ENCODE peak calls at places on chromosomes 13 and 19, in nine cellular contexts. Z is right lobe of liver, B is endodermal cell, R is IMR-90, G is brain microvascular endothelial cell, O is fibroblast of lung, T is suprapubic skin, M is tibial artery, Q is caudate nucleus. I is an unnamed sample.

GRCh38 chr13:40777166-40777956 is 6.4 kb upstream of the MRPS31 start:
- DNase-seq in G (peak), B (peak), Q (no peak), Z (no peak), T (no peak), O (peak), M (no peak), R (peak), I (peak)

GRCh38 chr19:1116726-1117581 is 13.2 kb downstream of the GPX4 start:
- DNase-seq in Z (no peak), R (no peak), G (no peak), M (no peak), B (peak), T (no peak), O (no peak), Q (no peak), I (no peak)

GRCh38 chr13:29550589-29550988 is 44.9 kb downstream of the SLC7A1 start:
- DNase-seq in R (peak), T (no peak), B (no peak), M (no peak), Z (no peak), G (peak), Q (no peak), O (peak), I (no peak)

GRCh38 chr13:79745141-79745540 is 264.2 kb downstream of the NDFIP2 start:
- DNase-seq in M (no peak), Z (no peak), R (no peak), B (no peak), T (no peak), G (no peak), O (no peak), Q (no peak), I (no peak)

GRCh38 chr13:113305208-113305607 is 8.2 kb downstream of the LAMP1 start:
- DNase-seq in B (no peak), T (no peak), Z (no peak), O (peak), M (no peak), Q (no peak), G (peak), R (peak), I (peak)

GRCh38 chr19:18657590-18658365 is 20.9 kb downstream of the KLHL26 start:
- DNase-seq in T (no peak), Z (no peak), M (peak), Q (no peak), R (peak), O (peak), G (peak), B (peak), I (no peak)

GRCh38 chr13:113654591-113655357 is 3.2 kb downstream of the ATP4B start:
- DNase-seq in R (no peak), M (no peak), Z (peak), Q (no peak), G (no peak), O (no peak), T (peak), B (no peak), I (no peak)

GRCh38 chr19:21891086-21891485 is 55.1 kb upstream of the ZNF43 start:
- DNase-seq in Q (no peak), R (no peak), T (no peak), M (no peak), B (no peak), G (no peak), O (no peak), Z (no peak), I (no peak)

GRCh38 chr13:110607675-110608224 is 7.6 kb upstream of the NAXD start:
- DNase-seq in Z (no peak), O (no peak), T (no peak), G (no peak), R (no peak), B (no peak), M (no peak), Q (no peak), I (no peak)

GRCh38 chr19:12770922-12771321 is 4.4 kb downstream of the HOOK2 start:
- DNase-seq in M (no peak), Q (no peak), R (no peak), B (no peak), Z (no peak), O (no peak), G (no peak), T (no peak), I (no peak)

GRCh38 chr19:3580156-3580955 is 4.9 kb upstream of the GIPC3 start:
- DNase-seq in Z (no peak), M (peak), Q (no peak), T (no peak), G (peak), R (peak), B (no peak), O (peak), I (peak)

GRCh38 chr19:5170329-5170745 is 170.3 kb downstream of the PTPRS start:
- DNase-seq in O (no peak), Z (no peak), T (no peak), G (no peak), Q (no peak), M (no peak), R (no peak), B (peak), I (no peak)

GRCh38 chr13:27973291-27973690 is 4.2 kb upstream of the CDX2 start:
- DNase-seq in O (no peak), T (peak), M (no peak), Q (no peak), B (no peak), Z (no peak), R (no peak), G (no peak), I (no peak)

GRCh38 chr19:42281175-42282035 is 12.4 kb downstream of the CIC start:
- DNase-seq in R (peak), Q (peak), G (no peak), M (peak), Z (peak), B (peak), O (peak), T (peak), I (peak)

GRCh38 chr13:40152145-40152544 is 496.7 kb downstream of the COG6 start:
- DNase-seq in M (peak), Z (no peak), B (no peak), O (peak), R (peak), T (no peak), G (peak), Q (no peak), I (peak)

GRCh38 chr13:26484196-26484595 is 73.3 kb upstream of the WASF3 start:
- DNase-seq in Z (no peak), G (no peak), M (no peak), Q (no peak), B (no peak), R (no peak), T (no peak), O (no peak), I (no peak)

GRCh38 chr19:23440207-23440606 is 44.9 kb upstream of the ZNF91 start:
- DNase-seq in M (no peak), Q (no peak), R (no peak), G (no peak), B (peak), Z (no peak), O (no peak), T (no peak), I (no peak)

GRCh38 chr19:38182536-38183210 is 41.3 kb downstream of the DPF1 start:
- DNase-seq in Z (no peak), Q (no peak), M (no peak), T (no peak), R (no peak), B (no peak), O (no peak), G (no peak), I (no peak)

GRCh38 chr13:33711441-33711840 is 106.5 kb upstream of the RFC3 start:
- DNase-seq in M (no peak), R (no peak), O (peak), B (no peak), Z (no peak), Q (no peak), T (no peak), G (no peak), I (no peak)

GRCh38 chr19:13006431-13007281 is 11.4 kb downstream of the NFIX start:
- DNase-seq in Z (no peak), T (no peak), G (no peak), R (no peak), Q (no peak), O (no peak), B (no peak), M (no peak), I (no peak)

GRCh38 chr19:17341845-17342244 is 4.5 kb downstream of the GTPBP3 start:
- DNase-seq in R (no peak), Q (no peak), M (no peak), Z (no peak), G (no peak), B (no peak), T (no peak), O (no peak), I (no peak)

GRCh38 chr19:18833141-18833476 is 1.4 kb downstream of the UPF1 start:
- DNase-seq in O (no peak), Q (no peak), M (no peak), G (no peak), T (no peak), R (no peak), B (no peak), Z (no peak), I (no peak)

GRCh38 chr13:106661236-106661635 is 93.3 kb upstream of the ARGLU1 start:
- DNase-seq in B (no peak), T (no peak), G (no peak), O (no peak), Z (no peak), R (no peak), M (no peak), Q (no peak), I (no peak)

DNA sequence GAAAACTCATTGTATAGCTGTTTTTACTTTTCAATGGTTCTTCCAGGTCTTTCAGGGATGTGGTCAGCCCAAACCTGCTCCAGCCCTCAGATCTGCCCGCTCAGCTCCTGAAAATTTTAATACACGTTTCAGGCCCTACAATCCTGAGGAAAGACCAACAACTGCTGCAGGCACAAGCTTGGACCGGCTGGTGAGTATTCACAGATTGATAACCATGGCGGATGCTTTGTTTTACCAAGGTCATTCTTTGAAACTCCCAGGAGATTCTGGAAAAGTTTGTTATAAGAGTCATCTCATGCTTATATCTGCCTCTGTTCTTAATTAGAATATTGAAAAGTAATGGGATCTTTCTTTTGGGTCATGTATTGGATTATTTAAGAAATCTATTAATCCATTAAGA is 173.5 kb downstream of the DCT start:
- DNase-seq in T (no peak), G (no peak), M (no peak), R (peak), B (no peak), O (peak), Z (no peak), Q (no peak), I (no peak)
- H3K27ac ChIP-seq in T (no peak), G (peak), M (no peak), R (peak), B (no peak), O (peak), Z (peak), Q (no peak), I (peak)

GRCh38 chr13:21837841-21838551 is 167.1 kb downstream of the FGF9 start:
- DNase-seq in Z (no peak), B (no peak), R (peak), O (no peak), M (no peak), Q (no peak), T (no peak), G (no peak), I (no peak)
- H3K27ac ChIP-seq in Z (no peak), B (no peak), R (peak), O (no peak), M (no peak), Q (no peak), T (no peak), G (no peak), I (no peak)

DNA sequence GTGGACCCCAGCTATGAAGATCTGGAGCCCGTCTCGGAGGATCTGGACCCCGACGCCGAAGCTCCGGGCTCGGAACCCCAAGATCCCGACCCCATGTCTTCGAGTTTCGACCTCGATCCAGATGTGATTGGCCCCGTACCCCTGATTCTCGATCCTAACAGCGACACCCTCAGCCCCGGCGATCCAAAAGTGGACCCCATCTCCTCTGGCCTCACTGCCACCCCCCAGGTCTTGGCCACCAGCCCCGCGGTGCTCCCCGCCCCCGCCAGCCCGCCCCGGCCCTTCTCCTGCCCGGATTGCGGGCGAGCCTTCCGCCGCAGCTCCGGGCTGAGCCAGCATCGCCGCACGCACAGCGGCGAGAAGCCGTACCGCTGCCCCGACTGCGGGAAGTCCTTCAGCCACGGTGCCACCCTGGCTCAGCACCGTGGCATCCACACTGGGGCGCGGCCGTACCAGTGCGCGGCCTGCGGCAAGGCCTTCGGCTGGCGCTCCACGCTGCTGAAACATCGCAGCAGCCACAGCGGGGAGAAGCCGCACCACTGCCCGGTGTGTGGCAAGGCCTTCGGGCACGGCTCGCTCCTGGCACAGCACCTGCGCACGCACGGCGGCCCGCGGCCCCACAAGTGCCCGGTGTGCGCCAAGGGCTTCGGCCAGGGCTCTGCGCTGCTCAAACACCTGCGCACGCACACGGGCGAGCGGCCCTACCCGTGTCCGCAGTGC is 2.9 kb upstream of the MCOLN1 start:
- DNase-seq in T (no peak), O (no peak), G (no peak), B (no peak), Q (no peak), M (no peak), Z (no peak), R (no peak), I (no peak)
- H3K27ac ChIP-seq in T (no peak), O (no peak), G (no peak), B (no peak), Q (no peak), M (no peak), Z (no peak), R (no peak), I (no peak)

GRCh38 chr13:44873486-44873885 is 115.8 kb downstream of the NUFIP1 start:
- DNase-seq in T (no peak), G (no peak), O (peak), Z (no peak), R (no peak), M (no peak), B (no peak), Q (no peak), I (no peak)
- H3K27ac ChIP-seq in T (no peak), G (no peak), O (no peak), Z (no peak), R (no peak), M (no peak), B (no peak), Q (no peak), I (no peak)

DNA sequence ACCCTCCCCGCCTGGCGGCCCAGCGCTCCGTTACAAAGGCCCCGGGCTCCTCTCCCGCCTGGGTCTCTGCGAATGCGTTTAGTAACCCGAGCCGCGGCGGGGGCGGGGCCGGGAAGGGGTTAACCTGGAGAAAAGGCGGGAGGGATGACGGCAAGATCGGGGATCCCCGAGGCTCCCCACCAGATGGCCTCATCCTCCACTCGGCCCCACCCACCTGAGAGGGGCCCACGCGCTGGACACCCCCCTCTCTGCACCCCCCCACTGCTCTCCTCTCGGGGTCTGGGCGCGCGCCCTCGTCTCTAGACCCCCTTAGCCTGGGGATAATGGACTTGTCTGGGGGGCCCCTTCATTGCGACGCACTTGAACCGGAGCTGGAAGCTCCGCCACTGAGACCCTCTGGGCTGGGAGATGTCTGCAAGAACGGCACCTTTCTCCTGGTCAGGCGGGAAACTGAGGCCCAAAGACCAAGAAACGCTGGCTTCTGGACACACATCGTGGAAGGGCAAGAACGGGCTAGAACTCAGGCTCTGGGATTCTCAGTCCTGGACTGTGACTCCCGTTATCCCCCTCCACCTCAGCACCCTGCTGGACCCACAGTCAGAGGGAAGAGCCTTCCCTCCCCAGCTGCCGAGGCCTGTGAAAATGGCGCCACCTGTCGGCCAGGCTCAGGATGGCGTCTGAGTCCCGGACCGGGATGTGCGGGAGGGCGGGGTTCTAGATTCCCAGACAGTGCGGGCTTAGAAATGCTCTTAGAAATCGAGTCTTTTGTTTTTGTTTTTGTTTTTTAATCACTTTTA is 2.9 kb upstream of the LTBP4 start:
- DNase-seq in T (peak), Q (peak), Z (peak), G (peak), B (peak), O (peak), R (peak), M (peak), I (peak)
- H3K27ac ChIP-seq in T (no peak), Q (no peak), Z (no peak), G (no peak), B (peak), O (peak), R (peak), M (no peak), I (no peak)

DNA sequence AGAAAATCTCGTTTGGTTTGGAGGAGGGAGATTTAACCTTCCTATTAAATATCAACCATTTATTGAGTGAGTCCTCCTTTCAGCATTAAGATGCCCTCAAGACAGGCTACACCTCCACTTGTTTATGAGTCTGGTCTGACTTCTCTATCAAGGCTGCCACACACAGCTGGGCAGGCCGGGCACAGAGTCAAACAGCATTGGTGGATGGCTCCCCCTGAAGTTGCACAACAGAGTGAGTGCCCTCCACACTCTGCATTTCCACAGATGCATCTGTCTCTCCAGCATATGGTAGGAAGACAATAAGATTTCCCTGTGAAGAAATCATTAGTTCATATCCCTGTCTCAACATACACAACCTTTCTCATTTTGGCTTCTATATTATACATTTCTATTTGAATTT is 31.4 kb downstream of the PHF11 start:
- DNase-seq in Q (peak), Z (no peak), B (no peak), G (no peak), T (no peak), M (peak), O (no peak), R (no peak), I (no peak)
- H3K27ac ChIP-seq in Q (peak), Z (no peak), B (no peak), G (no peak), T (no peak), M (no peak), O (no peak), R (no peak), I (no peak)

GRCh38 chr19:30318261-30318660 is 53.9 kb upstream of the ZNF536 start:
- DNase-seq in Q (no peak), M (no peak), B (no peak), G (no peak), O (no peak), T (no peak), R (no peak), Z (no peak), I (no peak)

GRCh38 chr19:30320466-30320865 is 51.7 kb upstream of the ZNF536 start:
- DNase-seq in Q (no peak), M (no peak), T (no peak), O (no peak), Z (peak), G (no peak), B (peak), R (no peak), I (no peak)

GRCh38 chr19:30319876-30320275 is 52.3 kb upstream of the ZNF536 start:
- DNase-seq in M (no peak), Z (no peak), T (no peak), O (no peak), R (no peak), Q (no peak), B (no peak), G (no peak), I (no peak)

GRCh38 chr19:30318936-30319335 is 53.2 kb upstream of the ZNF536 start:
- DNase-seq in R (no peak), M (no peak), Z (peak), O (no peak), B (peak), Q (no peak), G (no peak), T (no peak), I (no peak)

DNA sequence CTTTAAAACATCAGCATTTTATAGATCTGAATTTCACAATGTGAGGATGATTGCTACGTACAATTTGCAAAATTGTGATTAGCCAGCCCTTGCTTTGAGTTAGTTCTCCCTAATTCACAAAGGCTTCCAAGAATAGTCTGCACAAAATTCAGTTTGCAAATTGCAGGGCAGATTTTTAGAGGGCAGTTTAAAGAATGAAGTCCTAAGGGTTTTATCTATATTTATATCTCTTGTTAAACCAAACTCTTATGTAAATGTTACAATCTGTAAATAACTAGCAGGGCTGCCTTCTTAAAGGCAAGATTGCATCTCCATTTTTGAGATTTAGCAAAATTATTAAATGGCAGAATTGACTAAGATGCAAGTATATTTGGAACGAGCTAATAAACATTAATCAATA is 52.8 kb upstream of the ZNF536 start:
- DNase-seq in B (no peak), T (no peak), Z (no peak), R (no peak), Q (no peak), M (no peak), O (no peak), G (no peak), I (no peak)
- H3K27ac ChIP-seq in B (no peak), T (no peak), Z (no peak), R (no peak), Q (no peak), M (no peak), O (no peak), G (no peak), I (no peak)

I was measured in mammary epithelial cell.